ENCODE peak calls at places on chromosomes 16 and 17, in four cellular contexts. T is stimulated activated CD4-positive, alpha-beta T cell treated with anti-CD3 and anti-CD28 coated beads, TNF-alpha, amount 100 ng/mL, for 48 hours; Q is GM23248; L is stimulated activated naive B cell treated with anti-CD40 and anti-IgM and Interleukin-4, amounts not matched to agents 10 μg/mL and 1 μg/mL and 100 μg/mL, for 72 hours. I is an unnamed sample.

GRCh38 chr16:46688101-46688656 is 799 bp downstream of the VPS35 start:
- DNase-seq in Q (no peak), L (peak), T (no peak), I (no peak)

GRCh38 chr17:38996660-38997337 is 29.6 kb upstream of the FBXO47 start:
- DNase-seq in T (no peak), Q (peak), L (no peak), I (no peak)

GRCh38 chr16:88977028-88977844 is at the start of gene CBFA2T3:
- DNase-seq in L (no peak), T (no peak), Q (no peak), I (peak)

GRCh38 chr17:80831481-80831880 is 160.2 kb upstream of the CHMP6 start:
- DNase-seq in T (no peak), L (no peak), Q (no peak), I (no peak)

GRCh38 chr16:55539488-55539887 is 27.0 kb upstream of the CAPNS2 start:
- DNase-seq in T (no peak), Q (peak), L (no peak), I (no peak)

GRCh38 chr16:85120006-85120340 is 7.7 kb upstream of the CIBAR2 start:
- DNase-seq in T (no peak), Q (no peak), L (no peak), I (no peak)

GRCh38 chr17:27491713-27492190 is 35.5 kb downstream of the KSR1 start:
- DNase-seq in T (no peak), Q (no peak), L (no peak), I (no peak)

GRCh38 chr16:22664132-22664531 is 149.8 kb upstream of the HS3ST2 start:
- DNase-seq in L (no peak), Q (no peak), T (no peak), I (no peak)

GRCh38 chr17:34852614-34853013 is 108.6 kb downstream of the CCT6B start:
- DNase-seq in T (no peak), L (no peak), Q (no peak), I (no peak)

GRCh38 chr17:80257716-80258213 is 2.9 kb upstream of the RNF213 start:
- DNase-seq in T (no peak), L (no peak), Q (no peak), I (no peak)

GRCh38 chr16:27724491-27724878 is 174.5 kb downstream of the KATNIP start:
- DNase-seq in T (no peak), L (no peak), Q (no peak), I (no peak)

GRCh38 chr17:59800530-59800942 is 92.2 kb downstream of the TUBD1 start:
- DNase-seq in T (no peak), L (no peak), Q (no peak), I (no peak)

GRCh38 chr16:15644306-15644961 is 1.5 kb upstream of the MARF1 start:
- DNase-seq in Q (peak), L (no peak), T (no peak), I (no peak)

GRCh38 chr16:56451753-56452689 is 667 bp downstream of the OGFOD1 start:
- DNase-seq in T (no peak), L (no peak), Q (peak), I (no peak)

GRCh38 chr17:32962320-32962707 is 29.3 kb upstream of the SPACA3 start:
- DNase-seq in T (no peak), Q (no peak), L (no peak), I (no peak)